ENCODE peak calls at places on chromosomes 11 and 22, in five cellular contexts. K is psoas muscle, L is AG09319, J is hippocampal formation, Y is cardiac fibroblast. D is an unnamed sample.

GRCh38 chr11:122714484-122714883 is 59.0 kb downstream of the UBASH3B start:
- DNase-seq in Y (no peak), J (no peak), K (no peak), L (no peak), D (no peak)

GRCh38 chr11:67674442-67674871 is at the start of gene ALDH3B2:
- DNase-seq in Y (no peak), J (no peak), K (no peak), L (no peak), D (no peak)

GRCh38 chr11:62546937-62547625 is 475 bp upstream of the AHNAK start:
- DNase-seq in L (no peak), Y (peak; percentile 37), K (no peak), J (no peak), D (no peak)

GRCh38 chr11:62024975-62025374 is 57.5 kb upstream of the FTH1 start:
- DNase-seq in L (no peak), Y (no peak), K (no peak), J (no peak), D (no peak)

GRCh38 chr22:46318576-46318975 is 16.9 kb upstream of the TRMU start:
- DNase-seq in J (no peak), Y (no peak), K (peak; percentile 42), L (no peak), D (no peak)

GRCh38 chr11:77167111-77167626 is 39.1 kb downstream of the MYO7A start:
- DNase-seq in J (no peak), K (peak; percentile 34), L (no peak), Y (no peak), D (no peak)

GRCh38 chr22:44147821-44148574 is 32.7 kb upstream of the PARVG start:
- DNase-seq in L (no peak), J (no peak), Y (peak; percentile 18), K (no peak), D (peak; percentile 31)

GRCh38 chr11:16086229-16086628 is 270.1 kb downstream of the SOX6 start:
- DNase-seq in J (no peak), Y (no peak), K (no peak), L (no peak), D (no peak)

GRCh38 chr22:43487311-43488030 is 75.7 kb downstream of the MPPED1 start:
- DNase-seq in Y (no peak), L (no peak), J (no peak), K (no peak), D (no peak)

GRCh38 chr22:30575011-30575671 is 676 bp upstream of the GAL3ST1 start:
- DNase-seq in K (peak; percentile 48), J (peak; percentile 72), Y (peak; percentile 93), L (no peak), D (peak; percentile 57)

GRCh38 chr11:72850832-72851231 is 36.6 kb downstream of the ATG16L2 start:
- DNase-seq in L (no peak), J (no peak), K (no peak), Y (no peak), D (no peak)

GRCh38 chr11:126318642-126319373 is 14.9 kb downstream of the DCPS start:
- DNase-seq in Y (peak; percentile 78), J (no peak), K (no peak), L (peak; percentile 88), D (peak; percentile 89)

GRCh38 chr11:122796128-122796717 is 42.1 kb upstream of the CRTAM start:
- DNase-seq in L (no peak), K (peak; percentile 56), J (no peak), Y (peak; percentile 52), D (no peak)

GRCh38 chr22:43004362-43005035 is 10.4 kb downstream of the PACSIN2 start:
- DNase-seq in L (peak; percentile 81), J (no peak), Y (peak; percentile 65), K (no peak), D (peak; percentile 67)

GRCh38 chr11:75896843-75897419 is 81.9 kb downstream of the UVRAG start:
- DNase-seq in L (peak; percentile 24), Y (peak; percentile 65), K (no peak), J (no peak), D (peak; percentile 23)

GRCh38 chr22:50318698-50319411 is 8.0 kb downstream of the DENND6B start:
- DNase-seq in J (no peak), K (no peak), Y (no peak), L (no peak), D (no peak)

GRCh38 chr11:94010136-94010535 is 11.0 kb upstream of the HEPHL1 start:
- DNase-seq in K (no peak), Y (no peak), L (no peak), J (no peak), D (no peak)

GRCh38 chr11:33615751-33616150 is 84.9 kb downstream of the C11orf91 start:
- DNase-seq in J (no peak), L (no peak), K (no peak), Y (no peak), D (no peak)

GRCh38 chr11:133082851-133083488 is 449.3 kb downstream of the OPCML start:
- DNase-seq in K (peak; percentile 74), J (peak; percentile 48), L (no peak), Y (peak; percentile 53), D (no peak)

GRCh38 chr11:97087419-97087818 is 697.6 kb downstream of the JRKL start:
- DNase-seq in Y (no peak), K (no peak), L (no peak), J (no peak), D (no peak)

GRCh38 chr11:123469089-123469488 is 39.0 kb downstream of the GRAMD1B start:
- DNase-seq in L (no peak), K (no peak), J (no peak), Y (peak; percentile 85), D (no peak)

GRCh38 chr11:111535281-111535680 is 5.2 kb upstream of the LAYN start:
- DNase-seq in L (no peak), K (no peak), J (no peak), Y (no peak), D (no peak)

GRCh38 chr11:37109205-37109585 is 511.2 kb upstream of the RAG2 start:
- DNase-seq in J (no peak), Y (no peak), L (no peak), K (no peak), D (no peak)

GRCh38 chr11:60077216-60077817 is 11.1 kb upstream of the MS4A2 start:
- DNase-seq in L (no peak), Y (no peak), K (no peak), J (no peak), D (no peak)

GRCh38 chr22:29700949-29701927 is 18.6 kb upstream of the CABP7 start:
- DNase-seq in L (no peak), J (no peak), K (no peak), Y (peak; percentile 18), D (no peak)

GRCh38 chr11:93718057-93718563 is 23.2 kb downstream of the TAF1D start:
- DNase-seq in Y (no peak), J (no peak), K (no peak), L (no peak), D (no peak)